ENCODE peak calls at places on chromosomes 16 and 17, in six cellular contexts. S is HCT116; Z is MM.1S; J is T-helper 2 cell; Y is activated naive CD4-positive, alpha-beta T cell; O is CD8-positive, alpha-beta memory T cell. E is an unnamed sample.

GRCh38 chr17:882827-883585 is 96.6 kb downstream of the NXN start:
- DNase-seq in O (no peak), J (no peak), Y (no peak), Z (no peak), S (no peak), E (no peak)

GRCh38 chr16:89275837-89276720 is 58.6 kb downstream of the ZNF778 start:
- DNase-seq in O (no peak), Z (no peak), J (no peak), Y (no peak), S (no peak), E (no peak)

GRCh38 chr17:74051348-74051747 is 152.1 kb upstream of the RPL38 start:
- DNase-seq in Y (no peak), O (no peak), S (no peak), Z (no peak), J (no peak), E (no peak)

GRCh38 chr16:56610017-56610608 is 1.7 kb downstream of the MT2A start:
- DNase-seq in S (peak), Z (no peak), J (peak), Y (no peak), O (peak), E (peak)

GRCh38 chr16:24758373-24758772 is 28.9 kb downstream of the TNRC6A start:
- DNase-seq in O (no peak), S (no peak), Z (no peak), Y (no peak), J (no peak), E (no peak)

GRCh38 chr17:74975943-74976342 is 3.4 kb upstream of the HID1 start:
- DNase-seq in Z (no peak), Y (no peak), S (no peak), O (no peak), J (no peak), E (no peak)

GRCh38 chr16:14378131-14378551 is 251.9 kb downstream of the PARN start:
- DNase-seq in O (no peak), Y (no peak), S (peak), Z (peak), J (no peak), E (no peak)

GRCh38 chr16:88469615-88470395 is 16.7 kb downstream of the ZFPM1 start:
- DNase-seq in Z (no peak), Y (no peak), O (peak), S (no peak), J (peak), E (no peak)

GRCh38 chr17:40417609-40418427 is at the start of gene TOP2A:
- DNase-seq in S (peak), J (peak), Z (peak), Y (peak), O (peak), E (peak)

GRCh38 chr17:54544239-54544638 is 356.4 kb upstream of the TOM1L1 start:
- DNase-seq in S (no peak), J (no peak), O (no peak), Y (no peak), Z (no peak), E (no peak)

GRCh38 chr17:30174556-30174955 is 57.9 kb downstream of the NSRP1 start:
- DNase-seq in Y (no peak), S (no peak), Z (no peak), J (no peak), O (no peak), E (no peak)

GRCh38 chr17:19302791-19303233 is 59.7 kb downstream of the B9D1 start:
- DNase-seq in Y (no peak), J (no peak), S (no peak), O (no peak), Z (no peak), E (no peak)

GRCh38 chr16:73172621-73173312 is 124.8 kb upstream of the ZFHX3 start:
- DNase-seq in S (no peak), O (no peak), J (no peak), Z (no peak), Y (no peak), E (peak)

GRCh38 chr17:81514735-81515529 is 2.3 kb upstream of the ACTG1 start:
- DNase-seq in S (peak), Y (no peak), Z (peak), J (peak), O (peak), E (peak)

GRCh38 chr17:77696151-77696719 is 262.3 kb upstream of the TNRC6C start:
- DNase-seq in O (no peak), Y (no peak), Z (no peak), S (no peak), J (no peak), E (no peak)

GRCh38 chr17:2064980-2065785 is 10.3 kb downstream of the HIC1 start:
- DNase-seq in J (no peak), Z (no peak), O (peak), Y (peak), S (no peak), E (peak)

GRCh38 chr16:50278251-50278650 is 11.9 kb downstream of the ADCY7 start:
- DNase-seq in J (no peak), Z (no peak), Y (no peak), S (no peak), O (no peak), E (no peak)

GRCh38 chr17:78903101-78903779 is at the start of gene CEP295NL:
- DNase-seq in Y (no peak), S (no peak), J (no peak), Z (no peak), O (no peak), E (peak)

GRCh38 chr16:89367538-89368059 is 122.8 kb downstream of the ANKRD11 start:
- DNase-seq in J (no peak), S (no peak), O (no peak), Z (no peak), Y (no peak), E (no peak)

GRCh38 chr16:81711609-81712329 is 67.3 kb upstream of the PLCG2 start:
- DNase-seq in S (peak), J (no peak), Z (no peak), Y (no peak), O (no peak), E (peak)

GRCh38 chr17:17713839-17714238 is 32.6 kb downstream of the RAI1 start:
- DNase-seq in Y (no peak), O (no peak), S (no peak), Z (no peak), J (no peak), E (no peak)

GRCh38 chr16:2857451-2858244 is at the start of gene PRSS22:
- DNase-seq in Z (no peak), S (no peak), O (no peak), Y (no peak), J (peak), E (no peak)

GRCh38 chr17:80732268-80732667 is 187.6 kb downstream of the RPTOR start:
- DNase-seq in Z (no peak), O (no peak), J (no peak), S (no peak), Y (no peak), E (no peak)

GRCh38 chr16:8655184-8655717 is 19.2 kb upstream of the ABAT start:
- DNase-seq in J (no peak), Y (no peak), Z (peak), S (no peak), O (no peak), E (peak)

E was measured in dermis microvascular lymphatic vessel endothelial cell.